ENCODE peak calls at places on chromosomes 5 and 9, in five cellular contexts. One of them, this sample, is unnamed.
A peak's percentile ranks its signal among the peaks of the same experiment; 100 is the strongest.

GRCh38 chr9:129801504-129801903 is 1.5 kb upstream of the TOR1B start:
- DNase-seq in neural crest cell: no peak
- DNase-seq in testis: no peak
- DNase-seq in KBM-7: no peak
- DNase-seq in MM.1S: no peak
- DNase-seq in this sample: no peak

GRCh38 chr9:95580812-95581761 is 64.3 kb upstream of the PTCH1 start:
- DNase-seq in neural crest cell: no peak
- DNase-seq in testis: no peak
- DNase-seq in KBM-7: no peak
- DNase-seq in MM.1S: no peak
- DNase-seq in this sample: no peak

GRCh38 chr9:137007816-137008270 is 11.5 kb upstream of the CLIC3 start:
- DNase-seq in neural crest cell: no peak
- DNase-seq in testis: no peak
- DNase-seq in KBM-7: no peak
- DNase-seq in MM.1S: no peak
- DNase-seq in this sample: no peak

GRCh38 chr5:66637994-66638393 is 41.8 kb downstream of the MAST4 start:
- DNase-seq in neural crest cell: no peak
- DNase-seq in testis: no peak
- DNase-seq in KBM-7: no peak
- DNase-seq in MM.1S: no peak
- DNase-seq in this sample: no peak

GRCh38 chr5:180129291-180130190 is 58.0 kb upstream of the RNF130 start:
- DNase-seq in neural crest cell: no peak
- DNase-seq in testis: peak; percentile 12
- DNase-seq in KBM-7: no peak
- DNase-seq in MM.1S: no peak
- DNase-seq in this sample: no peak

GRCh38 chr9:100308965-100309564 is 43.7 kb downstream of the TEX10 start:
- DNase-seq in neural crest cell: no peak
- DNase-seq in testis: no peak
- DNase-seq in KBM-7: no peak
- DNase-seq in MM.1S: no peak
- DNase-seq in this sample: no peak

GRCh38 chr5:2187687-2188086 is 305.0 kb upstream of the IRX4 start:
- DNase-seq in neural crest cell: no peak
- DNase-seq in testis: no peak
- DNase-seq in KBM-7: no peak
- DNase-seq in MM.1S: no peak
- DNase-seq in this sample: no peak

GRCh38 chr9:130181645-130182044 is 9.4 kb downstream of the NCS1 start:
- DNase-seq in neural crest cell: no peak
- DNase-seq in testis: no peak
- DNase-seq in KBM-7: no peak
- DNase-seq in MM.1S: no peak
- DNase-seq in this sample: no peak

GRCh38 chr5:107388111-107388861 is 282.5 kb downstream of the EFNA5 start:
- DNase-seq in neural crest cell: no peak
- DNase-seq in testis: no peak
- DNase-seq in KBM-7: peak; percentile 1
- DNase-seq in MM.1S: no peak
- DNase-seq in this sample: no peak

GRCh38 chr5:132471006-132471907 is 19.3 kb downstream of the IRF1 start:
- DNase-seq in neural crest cell: no peak
- DNase-seq in testis: no peak
- DNase-seq in KBM-7: no peak
- DNase-seq in MM.1S: no peak
- DNase-seq in this sample: no peak

GRCh38 chr9:9170735-9171134 is 1371.2 kb upstream of the DMAC1 start:
- DNase-seq in neural crest cell: no peak
- DNase-seq in testis: no peak
- DNase-seq in KBM-7: no peak
- DNase-seq in MM.1S: peak; percentile 92
- DNase-seq in this sample: no peak

GRCh38 chr5:74945561-74946165 is 79.5 kb upstream of the FAM169A start:
- DNase-seq in neural crest cell: no peak
- DNase-seq in testis: no peak
- DNase-seq in KBM-7: peak; percentile 7
- DNase-seq in MM.1S: no peak
- DNase-seq in this sample: no peak

GRCh38 chr9:129868571-129869486 is 33.6 kb downstream of the USP20 start:
- DNase-seq in neural crest cell: no peak
- DNase-seq in testis: no peak
- DNase-seq in KBM-7: no peak
- DNase-seq in MM.1S: peak; percentile 26
- DNase-seq in this sample: no peak

GRCh38 chr5:119356384-119357188 is 767 bp downstream of the TNFAIP8 start:
- DNase-seq in neural crest cell: no peak
- DNase-seq in testis: no peak
- DNase-seq in KBM-7: peak; percentile 67
- DNase-seq in MM.1S: no peak
- DNase-seq in this sample: no peak

GRCh38 chr5:135534609-135535419 is 950 bp downstream of the NEUROG1 start:
- DNase-seq in neural crest cell: peak; percentile 43
- DNase-seq in testis: no peak
- DNase-seq in KBM-7: no peak
- DNase-seq in MM.1S: no peak
- DNase-seq in this sample: peak; percentile 4

GRCh38 chr5:72508241-72509170 is 1.3 kb upstream of the ZNF366 start:
- DNase-seq in neural crest cell: no peak
- DNase-seq in testis: no peak
- DNase-seq in KBM-7: peak; percentile 77
- DNase-seq in MM.1S: no peak
- DNase-seq in this sample: no peak

GRCh38 chr5:146529984-146530383 is 14.0 kb upstream of the GPR151 start:
- DNase-seq in neural crest cell: no peak
- DNase-seq in testis: no peak
- DNase-seq in KBM-7: no peak
- DNase-seq in MM.1S: peak; percentile 70
- DNase-seq in this sample: no peak

This sample was measured in NCI-H1930.